ENCODE peak calls at places on chromosome 6, in seven cellular contexts. O, H, J, S, U, R and Q are unnamed samples. For H3K4me1, the result is how much of the 10 kb centered on the place peaks cover.

GRCh38 chr6:131015630-131016263 is 47.3 kb downstream of the EPB41L2 start:
- DNase-seq in U (peak), S (no peak), R (no peak), J (no peak), H (no peak), O (peak), Q (no peak)

GRCh38 chr6:87333033-87333432 is 4.0 kb upstream of the GJB7 start:
- DNase-seq in H (no peak), J (no peak), O (no peak), S (no peak), U (no peak), R (no peak), Q (no peak)

GRCh38 chr6:113205563-113205962 is 651.6 kb upstream of the MARCKS start:
- DNase-seq in S (no peak), H (no peak), U (no peak), R (no peak), J (no peak), O (no peak), Q (no peak)

GRCh38 chr6:130760006-130760405 is 67.2 kb upstream of the SMLR1 start:
- DNase-seq in H (no peak), O (no peak), R (no peak), S (no peak), J (peak), U (peak), Q (peak)

GRCh38 chr6:39228992-39229767 is at the start of gene KCNK5:
- DNase-seq in O (peak), H (peak), U (peak), R (peak), J (peak), S (peak), Q (peak)

GRCh38 chr6:141635621-141636020 is 497.1 kb upstream of the GJE1 start:
- DNase-seq in S (no peak), H (no peak), J (no peak), U (no peak), R (no peak), O (no peak), Q (no peak)

GRCh38 chr6:125950293-125950692 is 6.3 kb upstream of the HINT3 start:
- DNase-seq in H (no peak), R (no peak), J (no peak), O (no peak), S (no peak), U (peak), Q (no peak)

GRCh38 chr6:98644063-98644462 is 190.3 kb upstream of the POU3F2 start:
- DNase-seq in J (no peak), S (no peak), O (no peak), U (no peak), R (no peak), H (no peak), Q (no peak)

GRCh38 chr6:36301781-36302180 is 31.9 kb downstream of the PNPLA1 start:
- DNase-seq in S (no peak), H (no peak), U (no peak), J (no peak), R (no peak), O (peak), Q (no peak)

GRCh38 chr6:106997392-106998257 is 23.1 kb upstream of the CD24 start:
- DNase-seq in H (no peak), R (peak), J (peak), O (no peak), U (peak), S (no peak), Q (peak)

GRCh38 chr6:8442149-8442548 is 6.8 kb upstream of the SLC35B3 start:
- DNase-seq in H (no peak), J (no peak), S (no peak), R (no peak), O (no peak), U (no peak), Q (no peak)

GRCh38 chr6:12331951-12332749 is 42.0 kb downstream of the EDN1 start:
- DNase-seq in S (no peak), U (no peak), O (no peak), H (no peak), R (peak), J (no peak), Q (no peak)

GRCh38 chr6:63121166-63121565 is 90.1 kb upstream of the FKBP1C start:
- DNase-seq in R (no peak), J (peak), S (no peak), H (no peak), U (no peak), O (no peak), Q (no peak)

GRCh38 chr6:130018830-130019795 is 732 bp downstream of the L3MBTL3 start:
- DNase-seq in J (no peak), O (peak), R (peak), S (peak), H (peak), U (peak), Q (peak)

GRCh38 chr6:25038300-25038699 is 102.5 kb upstream of the RIPOR2 start:
- DNase-seq in O (no peak), J (no peak), R (no peak), S (no peak), U (no peak), H (no peak), Q (no peak)

GRCh38 chr6:98904096-98904495 is 43.6 kb downstream of the FBXL4 start:
- DNase-seq in J (no peak), U (peak), O (no peak), S (no peak), H (no peak), R (no peak), Q (no peak)

GRCh38 chr6:110055387-110055735 is 77.2 kb downstream of the GPR6 start:
- DNase-seq in R (no peak), U (no peak), H (no peak), J (no peak), O (no peak), S (no peak), Q (no peak)

GRCh38 chr6:72933216-72933615 is 292.1 kb downstream of the KHDC1L start:
- DNase-seq in S (no peak), J (no peak), R (no peak), U (no peak), O (no peak), H (no peak), Q (no peak)

GRCh38 chr6:148999921-149000589 is 253.2 kb downstream of the UST start:
- DNase-seq in O (peak), R (no peak), S (peak), U (peak), J (no peak), H (peak), Q (peak)

GRCh38 chr6:148455225-148455624 is 112.6 kb downstream of the SASH1 start:
- DNase-seq in H (peak), O (no peak), S (no peak), J (no peak), U (peak), R (no peak), Q (no peak)

GRCh38 chr6:42569102-42570028 is 5.5 kb downstream of the UBR2 start:
- DNase-seq in O (no peak), J (no peak), S (no peak), H (no peak), U (peak), R (no peak), Q (no peak)

GRCh38 chr6:166556871-166557322 is 29.6 kb downstream of the RAMACL start:
- DNase-seq in O (peak), H (peak), R (peak), J (no peak), U (peak), S (peak), Q (peak)

GRCh38 chr6:163311830-163312229 is 102.7 kb upstream of the QKI start:
- DNase-seq in H (no peak), J (no peak), S (no peak), R (peak), U (no peak), O (no peak), Q (no peak)

GRCh38 chr6:132598473-132598872 is 8.9 kb upstream of the TAAR5 start:
- DNase-seq in O (no peak), H (no peak), U (no peak), S (no peak), R (peak), J (peak), Q (no peak)

GRCh38 chr6:17842934-17843821 is 136.5 kb upstream of the NUP153 start:
- DNase-seq in O (no peak), S (no peak), U (no peak), R (no peak), J (no peak), H (no peak), Q (no peak)

GRCh38 chr6:55011034-55011433 is 163.3 kb upstream of the HCRTR2 start:
- DNase-seq in U (no peak), H (no peak), O (no peak), J (no peak), R (no peak), S (no peak), Q (no peak)

GRCh38 chr6:84870693-84871092 is 106.3 kb upstream of the TBX18 start:
- DNase-seq in R (no peak), H (no peak), J (no peak), S (no peak), U (no peak), O (no peak), Q (no peak)

GRCh38 chr6:53391170-53391569 is 42.4 kb upstream of the ELOVL5 start:
- DNase-seq in O (no peak), J (no peak), S (no peak), U (no peak), H (no peak), R (no peak), Q (no peak)

GRCh38 chr6:29847871-29848630 is 20.4 kb downstream of the HLA-G start:
- DNase-seq in O (peak), J (peak), H (peak), S (peak), R (peak), U (peak), Q (peak)

GRCh38 chr6:167797079-167797870 is 29.4 kb upstream of the AFDN start:
- DNase-seq in R (no peak), J (no peak), U (no peak), H (no peak), O (no peak), S (no peak), Q (no peak)

GRCh38 chr6:159252955-159253508 is 83.8 kb downstream of the FNDC1 start:
- DNase-seq in O (no peak), H (no peak), S (no peak), R (peak), U (peak), J (peak), Q (no peak)

GRCh38 chr6:165245287-165245686 is 64.1 kb downstream of the C6orf118 start:
- DNase-seq in H (no peak), O (no peak), R (no peak), J (no peak), U (no peak), S (no peak), Q (no peak)

GRCh38 chr6:151330130-151330715 is 61.1 kb downstream of the ZBTB2 start:
- DNase-seq in R (no peak), H (no peak), U (peak), O (no peak), S (no peak), J (no peak), Q (no peak)

GRCh38 chr6:41373919-41374617 is 38.7 kb downstream of the NCR2 start:
- DNase-seq in J (no peak), R (no peak), H (no peak), O (no peak), S (no peak), U (no peak), Q (no peak)

GRCh38 chr6:27505209-27506027 is 32.5 kb upstream of the ZNF184 start:
- DNase-seq in O (peak), S (peak), R (peak), U (peak), J (peak), H (no peak), Q (no peak)

GRCh38 chr6:53825514-53826321 is 30.9 kb downstream of the LRRC1 start:
- DNase-seq in O (no peak), S (no peak), R (no peak), H (no peak), J (no peak), U (no peak), Q (no peak)

GRCh38 chr6:135464634-135465033 is 32.9 kb downstream of the AHI1 start:
- DNase-seq in R (no peak), J (no peak), O (no peak), S (no peak), U (no peak), H (no peak), Q (no peak)

DNA sequence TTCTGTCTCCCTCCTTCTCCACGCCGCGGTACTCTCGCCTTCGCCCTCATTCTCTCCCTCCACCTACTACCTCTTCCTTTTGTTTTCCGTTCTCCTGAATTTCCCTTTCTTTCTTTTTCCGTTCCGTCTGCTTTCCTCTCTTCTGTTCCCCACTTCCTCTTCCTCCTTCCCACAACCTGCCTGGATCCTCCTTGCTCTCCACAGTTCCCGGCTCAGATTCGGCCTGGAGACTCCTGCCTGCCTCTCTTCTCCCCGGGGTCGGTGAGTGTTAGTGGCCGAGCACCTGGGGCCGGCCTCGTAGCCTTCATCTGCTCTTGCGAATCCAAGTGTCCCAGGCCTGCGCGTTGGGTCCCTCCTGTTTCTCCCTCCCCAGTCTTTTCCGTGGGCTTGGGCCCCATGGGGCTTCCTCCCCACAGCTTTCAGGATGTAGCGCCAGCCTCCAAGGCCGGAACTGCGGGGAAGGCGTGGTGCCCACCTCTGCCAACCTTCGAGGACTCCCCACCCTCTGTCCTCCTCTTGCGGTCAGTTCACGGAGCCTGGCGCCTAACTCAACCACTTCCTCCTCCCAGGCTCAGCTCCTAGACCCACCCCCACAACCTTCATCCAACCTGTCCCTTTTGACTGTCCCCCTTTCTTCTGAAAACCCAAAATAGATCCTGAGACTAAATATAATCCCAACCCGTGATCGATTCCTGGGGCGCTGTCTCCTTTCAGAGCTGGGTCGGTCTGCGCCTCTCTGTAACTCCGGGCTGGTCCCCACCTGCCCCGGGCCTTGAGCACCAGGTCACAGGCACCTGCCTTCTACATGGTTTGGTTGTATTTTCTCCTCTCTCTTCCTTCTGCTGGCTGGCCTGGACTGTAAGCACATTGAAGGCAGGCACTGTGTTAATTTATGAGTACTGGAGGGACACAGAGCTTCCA is 6.8 kb downstream of the NRN1 start:
- DNase-seq in U (no peak), H (no peak), S (no peak), J (no peak), O (no peak), R (no peak), Q (no peak)
- H3K4me1 ChIP-seq in U (under half), H (under half), S (half or more), J (under half), O (under half), R (under half), Q (under half)

DNA sequence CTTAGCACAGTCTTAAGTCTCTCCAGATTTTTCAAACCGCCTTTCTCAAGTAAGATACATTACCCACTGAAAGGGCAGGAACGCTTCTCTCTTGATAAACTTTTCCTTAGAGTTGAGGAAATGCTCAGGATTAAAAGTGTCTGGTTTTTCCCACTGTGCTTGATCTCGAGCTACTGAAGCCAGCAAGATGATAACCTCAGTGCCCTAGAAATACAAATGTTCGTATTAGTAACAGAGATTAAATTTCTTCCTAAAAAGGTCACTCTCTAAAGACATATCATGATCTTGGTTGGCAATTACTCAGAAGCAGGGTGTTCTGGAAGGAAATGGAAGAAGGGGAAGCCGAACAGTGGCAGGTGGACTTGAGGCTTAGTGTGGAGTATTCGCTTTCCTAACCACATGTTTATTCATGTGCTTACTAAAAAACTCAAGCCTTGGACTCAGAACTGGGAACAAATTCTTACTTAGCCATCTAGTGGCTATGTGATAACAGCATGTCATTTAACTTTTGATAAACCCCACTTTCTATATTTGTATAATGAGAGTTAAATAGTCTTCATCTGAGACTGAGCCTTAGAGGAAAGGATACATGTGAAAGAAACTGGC is 20.1 kb downstream of the C6orf141 start:
- DNase-seq in U (peak), H (no peak), O (no peak), R (no peak), S (no peak), J (no peak), Q (no peak)
- H3K4me1 ChIP-seq in U (under half), H (under half), O (under half), R (under half), S (under half), J (under half), Q (under half)

DNA sequence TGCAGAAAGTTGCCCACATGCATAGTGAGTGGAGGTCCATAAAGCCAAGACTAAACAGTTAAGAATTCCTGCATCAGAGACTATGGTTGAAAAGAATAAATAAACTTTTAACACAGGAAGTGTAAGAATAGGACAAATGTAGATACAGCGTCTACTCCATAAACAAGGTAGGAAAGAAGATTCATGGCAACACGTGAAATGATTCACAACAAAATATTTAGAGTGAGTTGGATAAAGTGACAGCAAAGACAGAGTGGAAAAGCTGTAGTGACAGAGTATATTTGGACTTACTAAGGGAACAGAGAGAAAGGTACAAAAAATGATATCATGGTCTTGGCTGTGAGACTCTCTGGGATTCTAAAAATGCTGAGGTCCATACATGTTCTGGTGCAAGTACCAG is 21.9 kb upstream of the KIAA0408 start:
- DNase-seq in R (no peak), S (no peak), H (no peak), U (no peak), O (no peak), J (no peak), Q (no peak)
- H3K4me1 ChIP-seq in R (under half), S (under half), H (under half), U (under half), O (under half), J (under half), Q (under half)

DNA sequence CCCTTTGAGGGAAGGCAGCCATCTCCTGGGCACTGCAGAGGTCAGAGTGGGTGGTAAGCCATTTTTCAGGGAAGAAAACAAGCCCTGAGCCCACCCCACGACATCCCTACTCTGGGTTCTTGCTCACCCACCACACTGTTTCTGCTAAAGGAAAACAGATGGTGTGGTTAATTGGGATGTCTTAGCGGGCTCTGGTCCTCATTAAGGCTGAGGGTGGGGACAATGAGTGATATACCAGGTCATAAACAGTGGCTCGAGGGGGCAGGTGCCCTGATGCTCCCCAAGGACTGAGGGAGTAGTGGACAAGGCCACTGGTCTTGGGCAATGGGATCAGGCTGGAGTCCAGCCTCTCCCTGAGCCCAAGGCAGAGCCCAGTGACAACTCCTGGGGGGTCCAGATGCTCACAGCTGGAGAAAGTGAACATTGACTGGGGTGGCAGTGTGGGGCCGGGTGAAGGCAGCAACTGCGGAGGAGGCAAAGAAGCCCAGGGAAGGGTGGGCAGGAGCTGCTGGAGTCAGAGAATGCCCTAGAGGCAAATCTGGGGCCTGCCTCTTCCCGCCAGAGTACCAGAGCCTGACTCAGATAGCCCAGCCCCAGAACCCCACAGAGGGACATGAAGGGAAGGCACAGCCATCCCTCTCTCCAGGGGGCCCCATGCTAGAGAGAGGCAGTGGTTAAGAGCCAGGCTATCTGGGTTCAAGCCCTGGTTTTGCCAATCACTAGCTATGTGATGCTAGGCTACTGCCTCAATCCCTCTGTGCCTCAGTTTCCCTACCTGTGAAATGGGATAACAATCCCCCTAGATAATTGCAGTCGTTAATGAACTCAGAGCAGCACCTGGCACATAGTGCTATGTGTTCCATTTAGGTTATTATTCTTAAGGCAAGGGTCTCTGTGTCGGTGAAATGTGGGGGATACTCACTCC is 72.4 kb downstream of the MRPL14 start:
- DNase-seq in H (no peak), J (no peak), S (no peak), O (no peak), U (peak), R (no peak), Q (no peak)
- H3K4me1 ChIP-seq in H (half or more), J (under half), S (half or more), O (under half), U (half or more), R (half or more), Q (under half)

GRCh38 chr6:31471711-31472110 is 26.2 kb upstream of the MICB start:
- DNase-seq in R (no peak), U (no peak), J (no peak), H (no peak), O (no peak), S (peak), Q (no peak)

GRCh38 chr6:31472259-31472658 is 25.7 kb upstream of the MICB start:
- DNase-seq in H (no peak), O (no peak), S (no peak), R (no peak), U (no peak), J (no peak), Q (no peak)

GRCh38 chr6:31473244-31473643 is 24.7 kb upstream of the MICB start:
- DNase-seq in R (no peak), H (no peak), J (no peak), S (no peak), U (no peak), O (no peak), Q (no peak)

GRCh38 chr6:31474871-31475286 is 23.1 kb upstream of the MICB start:
- DNase-seq in J (no peak), R (no peak), U (no peak), S (peak), H (no peak), O (no peak), Q (no peak)

GRCh38 chr6:31473780-31474725 is 23.9 kb upstream of the MICB start:
- DNase-seq in H (no peak), S (no peak), R (no peak), U (peak), J (no peak), O (no peak), Q (peak)
- H3K4me1 ChIP-seq in H (under half), S (under half), R (under half), U (under half), J (under half), O (under half), Q (under half)

GRCh38 chr6:11203306-11204009 is 29.0 kb downstream of the NEDD9 start:
- DNase-seq in J (no peak), H (no peak), U (no peak), S (no peak), O (no peak), R (no peak), Q (no peak)
- H3K4me1 ChIP-seq in J (under half), H (half or more), U (under half), S (under half), O (under half), R (half or more), Q (under half)

GRCh38 chr6:341914-342831 is 49.4 kb upstream of the IRF4 start:
- DNase-seq in R (no peak), U (no peak), S (no peak), O (no peak), H (no peak), J (no peak), Q (no peak)
- H3K4me1 ChIP-seq in R (under half), U (under half), S (under half), O (under half), H (under half), J (under half), Q (under half)